ENCODE peak calls at places on chromosome 22, in four cellular contexts. A is spleen, C is cardiac fibroblast, X is aorta. R is an unnamed sample.

GRCh38 chr22:21106000-21106399 is 60.3 kb downstream of the LRRC74B start:
- DNase-seq in A (no peak), C (no peak), X (no peak), R (no peak)

GRCh38 chr22:30694171-30694637 is 470 bp upstream of the OSBP2 start:
- DNase-seq in A (peak; percentile 83), C (peak; percentile 25), X (peak; percentile 81), R (peak; percentile 58)

GRCh38 chr22:42067706-42068350 is 2.8 kb downstream of the NAGA start:
- DNase-seq in A (peak; percentile 62), C (no peak), X (no peak), R (no peak)

GRCh38 chr22:24434472-24435322 is 7.3 kb downstream of the ADORA2A start:
- DNase-seq in A (peak; percentile 92), C (peak; percentile 64), X (no peak), R (peak; percentile 56)

GRCh38 chr22:20580179-20580578 is 72.8 kb downstream of the MED15 start:
- DNase-seq in A (peak; percentile 44), C (no peak), X (no peak), R (no peak)

GRCh38 chr22:17120281-17120680 is 879 bp downstream of the TMEM121B start:
- DNase-seq in A (peak; percentile 89), C (peak; percentile 54), X (peak; percentile 86), R (peak; percentile 28)

GRCh38 chr22:19909350-19910179 is 32.0 kb upstream of the COMT start:
- DNase-seq in A (peak; percentile 93), C (peak; percentile 83), X (peak; percentile 94), R (peak; percentile 78)

GRCh38 chr22:27919943-27920755 is 1.1 kb upstream of the PITPNB start:
- DNase-seq in A (no peak), C (peak; percentile 81), X (no peak), R (no peak)

GRCh38 chr22:28410050-28410816 is 269.4 kb downstream of the TTC28 start:
- DNase-seq in A (no peak), C (peak; percentile 44), X (no peak), R (no peak)

GRCh38 chr22:28885939-28886338 is 2.6 kb downstream of the ZNRF3 start:
- DNase-seq in A (peak; percentile 4), C (no peak), X (peak; percentile 1), R (no peak)

GRCh38 chr22:30015846-30016245 is 64.4 kb upstream of the HORMAD2 start:
- DNase-seq in A (no peak), C (no peak), X (no peak), R (no peak)

GRCh38 chr22:28019360-28019759 is 100.3 kb upstream of the PITPNB start:
- DNase-seq in A (peak; percentile 65), C (no peak), X (peak; percentile 54), R (no peak)

GRCh38 chr22:16818538-16818937 is 6.7 kb downstream of the XKR3 start:
- DNase-seq in A (no peak), C (no peak), X (no peak), R (no peak)

GRCh38 chr22:20514658-20515406 is 7.4 kb downstream of the MED15 start:
- DNase-seq in A (no peak), C (peak; percentile 79), X (no peak), R (no peak)

GRCh38 chr22:20604776-20605221 is 97.4 kb downstream of the MED15 start:
- DNase-seq in A (no peak), C (no peak), X (no peak), R (no peak)

GRCh38 chr22:30285846-30286200 is 3.5 kb downstream of the CASTOR1 start:
- DNase-seq in A (no peak), C (no peak), X (no peak), R (no peak)

GRCh38 chr22:19986410-19987341 is 29.9 kb downstream of the ARVCF start:
- DNase-seq in A (peak; percentile 91), C (peak; percentile 76), X (peak; percentile 94), R (peak; percentile 62)

GRCh38 chr22:30015229-30015797 is 65.0 kb upstream of the HORMAD2 start:
- DNase-seq in A (no peak), C (no peak), X (no peak), R (no peak)

GRCh38 chr22:23305922-23306374 is 125.6 kb downstream of the BCR start:
- DNase-seq in A (peak; percentile 85), C (peak; percentile 97), X (peak; percentile 90), R (no peak)

GRCh38 chr22:43289976-43290663 is 53.1 kb downstream of the SCUBE1 start:
- DNase-seq in A (no peak), C (peak; percentile 26), X (peak; percentile 83), R (no peak)

GRCh38 chr22:47171441-47172221 is 409.2 kb downstream of the TBC1D22A start:
- DNase-seq in A (peak; percentile 75), C (no peak), X (peak; percentile 74), R (no peak)

GRCh38 chr22:29765905-29766631 is 739 bp downstream of the ZMAT5 start:
- DNase-seq in A (no peak), C (no peak), X (no peak), R (no peak)

GRCh38 chr22:25014896-25015755 is 62.6 kb downstream of the KIAA1671 start:
- DNase-seq in A (no peak), C (no peak), X (no peak), R (no peak)

GRCh38 chr22:43002198-43002577 is 12.8 kb downstream of the PACSIN2 start:
- DNase-seq in A (no peak), C (peak; percentile 73), X (peak; percentile 55), R (no peak)

GRCh38 chr22:47569389-47570299 is 807.2 kb downstream of the TBC1D22A start:
- DNase-seq in A (no peak), C (no peak), X (peak; percentile 54), R (peak; percentile 32)

GRCh38 chr22:24235315-24235714 is 9.6 kb downstream of the GGT5 start:
- DNase-seq in A (no peak), C (no peak), X (no peak), R (no peak)

GRCh38 chr22:33922268-33922667 is 2.0 kb upstream of the LARGE1 start:
- DNase-seq in A (peak; percentile 78), C (peak; percentile 39), X (peak; percentile 75), R (no peak)

GRCh38 chr22:20996598-20997535 is 5.1 kb downstream of the THAP7 start:
- DNase-seq in A (no peak), C (no peak), X (no peak), R (no peak)

GRCh38 chr22:29734853-29735252 is 15.1 kb downstream of the CABP7 start:
- DNase-seq in A (no peak), C (no peak), X (no peak), R (no peak)

DNA sequence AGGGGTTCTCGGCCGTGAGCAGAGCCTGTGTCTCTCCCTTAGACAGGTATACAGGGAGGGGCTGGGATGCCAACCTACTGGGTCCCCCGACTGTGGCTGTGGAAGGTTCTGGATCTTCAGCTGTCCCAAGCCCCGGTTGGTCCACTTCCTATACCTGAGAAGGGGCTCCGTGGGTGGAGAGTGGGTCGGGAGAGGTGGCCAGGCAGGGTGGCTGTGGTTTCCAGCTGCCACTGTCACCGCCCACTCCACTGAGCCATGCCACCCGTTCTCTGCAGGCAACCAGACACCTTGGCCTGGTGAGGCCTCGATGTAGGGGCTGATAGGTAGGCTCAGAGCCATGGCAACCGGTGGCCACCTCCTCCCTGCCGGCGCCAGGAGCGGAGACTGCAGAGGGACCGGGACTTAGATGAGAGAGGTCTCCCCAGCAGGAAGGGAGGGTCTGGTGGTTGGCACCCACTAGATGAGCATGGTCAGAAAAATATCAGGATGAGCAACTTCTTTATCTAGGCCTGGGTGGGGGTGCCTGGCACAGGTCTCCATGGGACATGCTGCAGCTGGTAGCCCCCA is 53.8 kb downstream of the TRIOBP start:
- DNase-seq in A (no peak), C (no peak), X (no peak), R (no peak)
- H3K4me3 ChIP-seq in A (no peak overlapping the region), C (no peak overlapping the region), X (no peak overlapping the region), R (no peak overlapping the region)

DNA sequence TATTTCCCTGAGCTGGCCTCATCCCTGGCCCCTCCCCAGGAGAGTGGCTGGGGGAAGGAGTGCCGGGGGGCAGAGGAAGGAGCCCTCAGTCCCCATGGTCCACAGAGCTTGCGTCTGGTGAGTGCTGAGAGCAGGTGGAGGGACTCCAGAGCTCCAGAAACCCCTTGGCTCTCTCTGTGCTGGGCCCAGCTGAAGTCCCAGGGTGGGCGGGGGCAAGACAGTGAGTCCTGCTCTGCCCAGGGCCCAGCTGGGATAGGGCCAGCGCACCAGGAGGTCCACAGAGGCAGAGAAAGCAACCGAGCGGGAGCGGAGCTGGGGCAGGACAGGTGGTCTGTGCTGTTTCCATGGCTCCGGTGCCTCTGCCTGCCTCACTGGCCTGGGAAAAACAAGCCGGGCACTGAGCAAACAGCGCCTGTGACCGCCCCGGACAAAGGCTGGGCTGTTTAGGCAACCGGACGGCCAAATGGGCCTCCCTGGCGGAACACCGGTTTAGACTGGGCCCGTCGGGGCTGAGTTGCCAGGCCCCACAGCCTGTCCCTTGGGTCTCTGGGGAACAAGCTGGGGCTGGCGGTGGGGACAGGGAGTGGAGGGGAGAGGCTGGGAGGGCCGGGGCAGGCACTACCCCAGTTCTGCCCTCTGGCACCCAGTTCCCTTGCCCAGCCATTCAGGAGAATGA is 34.1 kb upstream of the WNT7B start:
- DNase-seq in A (peak; percentile 74), C (no peak), X (peak; percentile 72), R (no peak)
- H3K4me3 ChIP-seq in A (no peak overlapping the region), C (no peak overlapping the region), X (no peak overlapping the region), R (no peak overlapping the region)

GRCh38 chr22:49925525-49926128 is 7.2 kb downstream of the CRELD2 start:
- DNase-seq in A (peak; percentile 90), C (no peak), X (no peak), R (peak; percentile 77)
- H3K4me3 ChIP-seq in A (peak overlapping the region; percentile 25), C (no peak overlapping the region), X (no peak overlapping the region), R (peak overlapping the region; percentile 21)

GRCh38 chr22:26580240-26580962 is 9.5 kb downstream of the TPST2 start:
- DNase-seq in A (peak; percentile 47), C (no peak), X (no peak), R (no peak)
- H3K4me3 ChIP-seq in A (no peak overlapping the region), C (no peak overlapping the region), X (no peak overlapping the region), R (no peak overlapping the region)

GRCh38 chr22:48758021-48758561 is 1069.6 kb downstream of the BRD1 start:
- DNase-seq in A (peak; percentile 42), C (no peak), X (peak; percentile 39), R (no peak)
- H3K4me3 ChIP-seq in A (no peak overlapping the region), C (no peak overlapping the region), X (no peak overlapping the region), R (no peak overlapping the region)

GRCh38 chr22:36367479-36367878 is 20.3 kb downstream of the MYH9 start:
- DNase-seq in A (no peak), C (no peak), X (no peak), R (no peak)
- H3K4me3 ChIP-seq in A (no peak overlapping the region), C (no peak overlapping the region), X (no peak overlapping the region), R (peak overlapping the region; percentile 17)

DNA sequence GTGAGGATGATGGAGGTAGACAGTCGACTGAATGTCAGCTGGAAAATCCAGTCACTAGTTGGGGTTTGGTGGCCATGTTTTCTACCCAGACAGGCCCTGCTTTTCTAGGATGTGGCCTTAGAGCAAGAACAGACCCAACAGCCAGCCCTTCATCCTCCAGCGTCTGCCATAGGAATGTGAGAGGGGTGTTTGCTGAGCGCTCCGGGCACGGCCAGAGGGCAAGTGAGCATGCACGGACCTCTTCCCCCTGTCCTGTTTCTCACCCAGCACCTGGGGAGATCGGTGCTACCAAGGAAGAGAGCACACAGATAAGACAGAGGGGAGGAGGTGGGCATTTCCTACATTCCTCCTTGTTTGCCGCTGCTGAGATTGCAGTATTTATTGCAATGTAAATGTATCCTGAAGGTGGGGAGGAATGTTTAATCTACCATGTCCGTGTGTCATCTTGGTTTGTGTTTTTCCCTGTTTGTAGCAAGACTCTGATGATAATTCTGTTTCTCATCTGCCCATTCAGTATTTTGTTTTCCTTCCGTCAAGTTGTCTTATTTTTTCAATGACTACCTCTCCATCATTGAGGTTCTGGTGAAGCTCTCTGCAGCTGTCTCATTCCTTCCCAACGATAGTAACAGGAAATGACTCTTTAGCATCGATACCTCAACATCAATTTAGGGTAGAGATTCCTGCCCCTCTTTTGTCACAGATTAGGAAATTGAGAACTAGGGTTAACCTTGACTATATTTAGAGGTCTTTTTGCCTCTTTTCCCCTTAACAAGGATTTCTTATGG is 4.9 kb upstream of the ATF4 start:
- DNase-seq in A (no peak), C (no peak), X (peak; percentile 52), R (no peak)
- H3K4me3 ChIP-seq in A (no peak overlapping the region), C (no peak overlapping the region), X (no peak overlapping the region), R (no peak overlapping the region)

R was measured in CD8-positive, alpha-beta T cell.